ENCODE peak calls at places on chromosomes 11 and 22, in six cellular contexts. N, S, G, M, H and Y are unnamed samples.

GRCh38 chr11:65390099-65390941 is 3.9 kb downstream of the FRMD8 start:
- DNase-seq in H (no peak), S (no peak), N (no peak), G (no peak), M (peak), Y (no peak)

GRCh38 chr11:68338041-68338800 is 25.8 kb downstream of the LRP5 start:
- DNase-seq in S (no peak), H (no peak), N (peak), G (no peak), M (no peak), Y (peak)

GRCh38 chr11:31529701-31530100 is 20.1 kb downstream of the ELP4 start:
- DNase-seq in N (no peak), G (no peak), H (no peak), M (no peak), S (no peak), Y (no peak)

GRCh38 chr11:108069947-108070346 is 51.4 kb upstream of the ACAT1 start:
- DNase-seq in S (peak), M (peak), N (peak), G (peak), H (no peak), Y (peak)

GRCh38 chr11:33735426-33736147 is 636 bp downstream of the CD59 start:
- DNase-seq in H (peak), M (no peak), N (no peak), S (peak), G (peak), Y (peak)

GRCh38 chr22:25485626-25486545 is 78.6 kb upstream of the GRK3 start:
- DNase-seq in M (no peak), S (no peak), G (no peak), H (no peak), N (no peak), Y (no peak)

GRCh38 chr11:78149646-78150045 is 10.2 kb upstream of the ALG8 start:
- DNase-seq in G (peak), N (peak), H (no peak), S (no peak), M (peak), Y (peak)

GRCh38 chr22:47808886-47809620 is 1046.6 kb downstream of the TBC1D22A start:
- DNase-seq in H (no peak), S (no peak), M (no peak), G (no peak), N (no peak), Y (no peak)

GRCh38 chr22:44613196-44613595 is 88.8 kb upstream of the PRR5 start:
- DNase-seq in G (no peak), M (no peak), S (no peak), N (no peak), H (no peak), Y (no peak)

GRCh38 chr11:45097721-45098493 is 48.5 kb upstream of the PRDM11 start:
- DNase-seq in M (peak), N (peak), G (peak), H (peak), S (no peak), Y (peak)

GRCh38 chr11:113395782-113396336 is 8.3 kb downstream of the ANKK1 start:
- DNase-seq in H (no peak), N (no peak), S (no peak), M (no peak), G (no peak), Y (no peak)

GRCh38 chr22:36455571-36456458 is 25.6 kb downstream of the TXN2 start:
- DNase-seq in S (peak), G (no peak), H (no peak), N (no peak), M (no peak), Y (no peak)

GRCh38 chr22:32801436-32802290 is at the start of gene TIMP3:
- DNase-seq in N (peak), H (peak), S (no peak), G (peak), M (peak), Y (peak)

GRCh38 chr22:40676644-40677043 is 2.6 kb upstream of the MCHR1 start:
- DNase-seq in M (no peak), G (no peak), N (no peak), S (no peak), H (no peak), Y (no peak)

GRCh38 chr11:3370268-3370870 is 8.6 kb downstream of the ZNF195 start:
- DNase-seq in S (no peak), H (no peak), N (no peak), M (no peak), G (no peak), Y (no peak)

GRCh38 chr22:45960477-45961386 is 16.2 kb downstream of the WNT7B start:
- DNase-seq in S (no peak), G (no peak), H (peak), M (no peak), N (no peak), Y (peak)

GRCh38 chr11:134260503-134260902 is 7.1 kb downstream of the ACAD8 start:
- DNase-seq in M (no peak), G (no peak), N (no peak), H (no peak), S (no peak), Y (no peak)

GRCh38 chr22:23302171-23303002 is 122.1 kb downstream of the BCR start:
- DNase-seq in M (peak), G (peak), N (no peak), H (no peak), S (no peak), Y (peak)

GRCh38 chr11:31958086-31958735 is 132.7 kb upstream of the RCN1 start:
- DNase-seq in H (peak), G (peak), M (peak), S (no peak), N (peak), Y (peak)

GRCh38 chr11:131889760-131890620 is 519.6 kb downstream of the NTM start:
- DNase-seq in H (peak), G (peak), N (no peak), M (no peak), S (no peak), Y (peak)

GRCh38 chr11:1387961-1388762 is 1.6 kb upstream of the BRSK2 start:
- DNase-seq in M (no peak), H (no peak), N (no peak), S (no peak), G (no peak), Y (no peak)

GRCh38 chr11:35139883-35140282 is 912 bp downstream of the CD44 start:
- DNase-seq in H (no peak), G (no peak), S (no peak), M (no peak), N (no peak), Y (peak)

GRCh38 chr11:44445500-44446340 is 119.7 kb upstream of the CD82 start:
- DNase-seq in S (no peak), H (peak), G (no peak), N (peak), M (no peak), Y (no peak)